ENCODE peak calls at places on chromosomes 12 and 14, in ten cellular contexts. L is HTR-8/SVneo, V is AML-193, D is H4, U is GM12864, G is tibial nerve, X is upper lobe of right lung, K is left ventricle myocardium superior, M is SW480, R is iris pigment epithelial cell. H is an unnamed sample.

GRCh38 chr12:57461326-57461903 is 1.8 kb downstream of the GLI1 start:
- DNase-seq in R (peak), G (peak), X (peak), M (peak), V (no peak), D (peak), K (peak), L (peak), U (no peak), H (no peak)

GRCh38 chr12:55705802-55706402 is 1.8 kb downstream of the ITGA7 start:
- DNase-seq in V (no peak), X (no peak), L (no peak), R (no peak), D (no peak), K (peak), M (no peak), G (no peak), U (no peak), H (no peak)

GRCh38 chr12:110565919-110566871 is 16.9 kb downstream of the PPTC7 start:
- DNase-seq in D (no peak), M (no peak), X (no peak), G (no peak), U (no peak), L (no peak), R (no peak), V (no peak), K (no peak), H (no peak)

GRCh38 chr14:24431569-24432258 is 2.0 kb downstream of the KHNYN start:
- DNase-seq in M (peak), L (peak), U (peak), X (peak), V (peak), R (peak), G (peak), D (peak), K (peak), H (peak)

GRCh38 chr14:66507722-66508546 is at the start of gene GPHN:
- DNase-seq in R (peak), L (peak), K (peak), V (peak), X (peak), M (peak), U (peak), G (peak), D (peak), H (peak)

GRCh38 chr14:21840765-21841164 is 167.1 kb upstream of the OR4E1 start:
- DNase-seq in M (no peak), R (no peak), V (peak), K (no peak), G (no peak), L (no peak), X (no peak), D (peak), U (no peak), H (no peak)

GRCh38 chr14:102362084-102362483 is 606 bp downstream of the CINP start:
- DNase-seq in X (no peak), G (no peak), D (no peak), M (no peak), K (no peak), L (no peak), V (no peak), R (peak), U (no peak), H (no peak)

GRCh38 chr14:92785601-92786426 is 8.3 kb upstream of the GOLGA5 start:
- DNase-seq in M (peak), R (peak), X (no peak), U (no peak), L (peak), V (no peak), K (peak), D (peak), G (no peak), H (no peak)

GRCh38 chr14:102819176-102819628 is 42.0 kb downstream of the TRAF3 start:
- DNase-seq in G (no peak), M (peak), L (no peak), R (no peak), V (no peak), U (peak), K (no peak), X (no peak), D (no peak), H (no peak)

GRCh38 chr14:50943943-50944646 is at the start of gene PYGL:
- DNase-seq in D (peak), X (peak), G (peak), R (peak), V (peak), K (peak), L (peak), M (peak), U (no peak), H (peak)

GRCh38 chr14:29554335-29554734 is 373.3 kb downstream of the PRKD1 start:
- DNase-seq in L (no peak), K (no peak), D (no peak), M (no peak), V (no peak), G (no peak), R (no peak), X (no peak), U (no peak), H (no peak)

GRCh38 chr12:121796855-121797751 is 3.6 kb upstream of the RHOF start:
- DNase-seq in R (peak), G (peak), L (peak), D (peak), V (no peak), X (peak), M (peak), U (no peak), K (peak), H (peak)

GRCh38 chr14:29858299-29858698 is 69.3 kb downstream of the PRKD1 start:
- DNase-seq in G (no peak), V (no peak), U (peak), L (no peak), R (peak), X (no peak), M (no peak), K (no peak), D (no peak), H (no peak)